ENCODE peak calls at places on chromosome 11, in six cellular contexts. One of them, this sample, is unnamed.

GRCh38 chr11:2932850-2933251 is 3.6 kb upstream of the PHLDA2 start:
- DNase-seq in AG04450: no peak
- DNase-seq in lower leg skin: no peak
- DNase-seq in fibroblast of lung: peak; percentile 67
- DNase-seq in AG09309: no peak
- DNase-seq in GM12865: no peak
- DNase-seq in this sample: peak; percentile 39

GRCh38 chr11:47412152-47412746 is 3.9 kb downstream of the SLC39A13 start:
- DNase-seq in AG04450: no peak
- DNase-seq in lower leg skin: no peak
- DNase-seq in fibroblast of lung: no peak
- DNase-seq in AG09309: no peak
- DNase-seq in GM12865: peak; percentile 67
- DNase-seq in this sample: peak; percentile 39

GRCh38 chr11:82606738-82607137 is 126.9 kb downstream of the FAM181B start:
- DNase-seq in AG04450: no peak
- DNase-seq in lower leg skin: no peak
- DNase-seq in fibroblast of lung: no peak
- DNase-seq in AG09309: no peak
- DNase-seq in GM12865: no peak
- DNase-seq in this sample: no peak

GRCh38 chr11:19433791-19434190 is 193.0 kb upstream of the E2F8 start:
- DNase-seq in AG04450: no peak
- DNase-seq in lower leg skin: no peak
- DNase-seq in fibroblast of lung: no peak
- DNase-seq in AG09309: no peak
- DNase-seq in GM12865: peak; percentile 51
- DNase-seq in this sample: no peak

GRCh38 chr11:31641477-31642062 is 132.0 kb downstream of the ELP4 start:
- DNase-seq in AG04450: no peak
- DNase-seq in lower leg skin: no peak
- DNase-seq in fibroblast of lung: peak; percentile 42
- DNase-seq in AG09309: no peak
- DNase-seq in GM12865: peak; percentile 25
- DNase-seq in this sample: peak; percentile 33

GRCh38 chr11:104841185-104841584 is 57.1 kb downstream of the CASP12 start:
- DNase-seq in AG04450: no peak
- DNase-seq in lower leg skin: no peak
- DNase-seq in fibroblast of lung: no peak
- DNase-seq in AG09309: no peak
- DNase-seq in GM12865: no peak
- DNase-seq in this sample: no peak

GRCh38 chr11:35735411-35735810 is 72.8 kb downstream of the TRIM44 start:
- DNase-seq in AG04450: no peak
- DNase-seq in lower leg skin: no peak
- DNase-seq in fibroblast of lung: no peak
- DNase-seq in AG09309: no peak
- DNase-seq in GM12865: no peak
- DNase-seq in this sample: no peak

GRCh38 chr11:1841511-1842148 is 2.8 kb downstream of the TNNI2 start:
- DNase-seq in AG04450: no peak
- DNase-seq in lower leg skin: no peak
- DNase-seq in fibroblast of lung: no peak
- DNase-seq in AG09309: no peak
- DNase-seq in GM12865: no peak
- DNase-seq in this sample: no peak

GRCh38 chr11:33912405-33913361 is 20.8 kb upstream of the LMO2 start:
- DNase-seq in AG04450: peak; percentile 59
- DNase-seq in lower leg skin: no peak
- DNase-seq in fibroblast of lung: peak; percentile 95
- DNase-seq in AG09309: peak; percentile 74
- DNase-seq in GM12865: peak; percentile 77
- DNase-seq in this sample: peak; percentile 90

GRCh38 chr11:119319702-119320592 is 3.0 kb upstream of the MCAM start:
- DNase-seq in AG04450: no peak
- DNase-seq in lower leg skin: no peak
- DNase-seq in fibroblast of lung: no peak
- DNase-seq in AG09309: no peak
- DNase-seq in GM12865: no peak
- DNase-seq in this sample: no peak

GRCh38 chr11:36622431-36623136 is 24.5 kb upstream of the RAG2 start:
- DNase-seq in AG04450: peak; percentile 0
- DNase-seq in lower leg skin: no peak
- DNase-seq in fibroblast of lung: peak; percentile 60
- DNase-seq in AG09309: no peak
- DNase-seq in GM12865: peak; percentile 47
- DNase-seq in this sample: peak; percentile 27

GRCh38 chr11:45646275-45646970 is 19.0 kb downstream of the CHST1 start:
- DNase-seq in AG04450: no peak
- DNase-seq in lower leg skin: peak; percentile 5
- DNase-seq in fibroblast of lung: no peak
- DNase-seq in AG09309: no peak
- DNase-seq in GM12865: peak; percentile 29
- DNase-seq in this sample: peak; percentile 16

GRCh38 chr11:35223429-35223828 is 84.5 kb downstream of the CD44 start:
- DNase-seq in AG04450: peak; percentile 45
- DNase-seq in lower leg skin: no peak
- DNase-seq in fibroblast of lung: peak; percentile 67
- DNase-seq in AG09309: peak; percentile 39
- DNase-seq in GM12865: no peak
- DNase-seq in this sample: peak; percentile 89

GRCh38 chr11:14454861-14455632 is 44.6 kb downstream of the COPB1 start:
- DNase-seq in AG04450: no peak
- DNase-seq in lower leg skin: no peak
- DNase-seq in fibroblast of lung: no peak
- DNase-seq in AG09309: no peak
- DNase-seq in GM12865: peak; percentile 31
- DNase-seq in this sample: peak; percentile 31

GRCh38 chr11:19071255-19071654 is 10.7 kb upstream of the MRGPRX2 start:
- DNase-seq in AG04450: peak; percentile 53
- DNase-seq in lower leg skin: peak; percentile 41
- DNase-seq in fibroblast of lung: peak; percentile 83
- DNase-seq in AG09309: peak; percentile 64
- DNase-seq in GM12865: peak; percentile 76
- DNase-seq in this sample: peak; percentile 86

GRCh38 chr11:48012051-48012391 is 31.7 kb downstream of the PTPRJ start:
- DNase-seq in AG04450: no peak
- DNase-seq in lower leg skin: no peak
- DNase-seq in fibroblast of lung: no peak
- DNase-seq in AG09309: no peak
- DNase-seq in GM12865: no peak
- DNase-seq in this sample: no peak

GRCh38 chr11:127601578-127601977 is 601.0 kb upstream of the KIRREL3 start:
- DNase-seq in AG04450: no peak
- DNase-seq in lower leg skin: no peak
- DNase-seq in fibroblast of lung: no peak
- DNase-seq in AG09309: no peak
- DNase-seq in GM12865: no peak
- DNase-seq in this sample: no peak

GRCh38 chr11:72038491-72038890 is 39.8 kb downstream of the IL18BP start:
- DNase-seq in AG04450: peak; percentile 48
- DNase-seq in lower leg skin: peak; percentile 78
- DNase-seq in fibroblast of lung: peak; percentile 75
- DNase-seq in AG09309: peak; percentile 46
- DNase-seq in GM12865: no peak
- DNase-seq in this sample: peak; percentile 78

GRCh38 chr11:13315517-13316432 is 38.2 kb downstream of the BMAL1 start:
- DNase-seq in AG04450: no peak
- DNase-seq in lower leg skin: no peak
- DNase-seq in fibroblast of lung: peak; percentile 27
- DNase-seq in AG09309: no peak
- DNase-seq in GM12865: peak; percentile 25
- DNase-seq in this sample: peak; percentile 63

GRCh38 chr11:1211838-1212237 is 11.0 kb upstream of the MUC5B start:
- DNase-seq in AG04450: no peak
- DNase-seq in lower leg skin: no peak
- DNase-seq in fibroblast of lung: no peak
- DNase-seq in AG09309: no peak
- DNase-seq in GM12865: no peak
- DNase-seq in this sample: no peak

GRCh38 chr11:130861283-130861682 is 55.0 kb downstream of the SNX19 start:
- DNase-seq in AG04450: no peak
- DNase-seq in lower leg skin: no peak
- DNase-seq in fibroblast of lung: no peak
- DNase-seq in AG09309: no peak
- DNase-seq in GM12865: no peak
- DNase-seq in this sample: no peak

GRCh38 chr11:76861490-76861953 is 804 bp downstream of the ACER3 start:
- DNase-seq in AG04450: no peak
- DNase-seq in lower leg skin: no peak
- DNase-seq in fibroblast of lung: no peak
- DNase-seq in AG09309: no peak
- DNase-seq in GM12865: no peak
- DNase-seq in this sample: no peak

GRCh38 chr11:117443269-117444186 is 115.9 kb downstream of the CEP164 start:
- DNase-seq in AG04450: no peak
- DNase-seq in lower leg skin: no peak
- DNase-seq in fibroblast of lung: peak; percentile 25
- DNase-seq in AG09309: no peak
- DNase-seq in GM12865: peak; percentile 35
- DNase-seq in this sample: peak; percentile 27

GRCh38 chr11:9759519-9760179 is 95.8 kb downstream of the SWAP70 start:
- DNase-seq in AG04450: peak; percentile 99
- DNase-seq in lower leg skin: peak; percentile 97
- DNase-seq in fibroblast of lung: peak; percentile 100
- DNase-seq in AG09309: peak; percentile 99
- DNase-seq in GM12865: peak; percentile 84
- DNase-seq in this sample: peak; percentile 100
- H3K4me3 ChIP-seq in AG04450: no peak overlapping the region
- H3K4me3 ChIP-seq in lower leg skin: no peak overlapping the region
- H3K4me3 ChIP-seq in fibroblast of lung: no peak overlapping the region
- H3K4me3 ChIP-seq in AG09309: no peak overlapping the region
- H3K4me3 ChIP-seq in GM12865: peak overlapping the region; percentile 89
- H3K4me3 ChIP-seq in this sample: peak overlapping the region; percentile 37

GRCh38 chr11:8018742-8019631 is 31.9 kb downstream of the EIF3F start:
- DNase-seq in AG04450: peak; percentile 16
- DNase-seq in lower leg skin: peak; percentile 48
- DNase-seq in fibroblast of lung: peak; percentile 65
- DNase-seq in AG09309: no peak
- DNase-seq in GM12865: peak; percentile 53
- DNase-seq in this sample: peak; percentile 74

GRCh38 chr11:8017071-8017470 is 29.9 kb downstream of the EIF3F start:
- DNase-seq in AG04450: no peak
- DNase-seq in lower leg skin: no peak
- DNase-seq in fibroblast of lung: no peak
- DNase-seq in AG09309: no peak
- DNase-seq in GM12865: no peak
- DNase-seq in this sample: no peak

GRCh38 chr11:8017894-8018741 is 31.0 kb downstream of the EIF3F start:
- DNase-seq in AG04450: no peak
- DNase-seq in lower leg skin: no peak
- DNase-seq in fibroblast of lung: no peak
- DNase-seq in AG09309: no peak
- DNase-seq in GM12865: no peak
- DNase-seq in this sample: peak; percentile 34

GRCh38 chr11:8021920-8022319 is 34.8 kb downstream of the EIF3F start:
- DNase-seq in AG04450: no peak
- DNase-seq in lower leg skin: no peak
- DNase-seq in fibroblast of lung: no peak
- DNase-seq in AG09309: no peak
- DNase-seq in GM12865: no peak
- DNase-seq in this sample: no peak

DNA sequence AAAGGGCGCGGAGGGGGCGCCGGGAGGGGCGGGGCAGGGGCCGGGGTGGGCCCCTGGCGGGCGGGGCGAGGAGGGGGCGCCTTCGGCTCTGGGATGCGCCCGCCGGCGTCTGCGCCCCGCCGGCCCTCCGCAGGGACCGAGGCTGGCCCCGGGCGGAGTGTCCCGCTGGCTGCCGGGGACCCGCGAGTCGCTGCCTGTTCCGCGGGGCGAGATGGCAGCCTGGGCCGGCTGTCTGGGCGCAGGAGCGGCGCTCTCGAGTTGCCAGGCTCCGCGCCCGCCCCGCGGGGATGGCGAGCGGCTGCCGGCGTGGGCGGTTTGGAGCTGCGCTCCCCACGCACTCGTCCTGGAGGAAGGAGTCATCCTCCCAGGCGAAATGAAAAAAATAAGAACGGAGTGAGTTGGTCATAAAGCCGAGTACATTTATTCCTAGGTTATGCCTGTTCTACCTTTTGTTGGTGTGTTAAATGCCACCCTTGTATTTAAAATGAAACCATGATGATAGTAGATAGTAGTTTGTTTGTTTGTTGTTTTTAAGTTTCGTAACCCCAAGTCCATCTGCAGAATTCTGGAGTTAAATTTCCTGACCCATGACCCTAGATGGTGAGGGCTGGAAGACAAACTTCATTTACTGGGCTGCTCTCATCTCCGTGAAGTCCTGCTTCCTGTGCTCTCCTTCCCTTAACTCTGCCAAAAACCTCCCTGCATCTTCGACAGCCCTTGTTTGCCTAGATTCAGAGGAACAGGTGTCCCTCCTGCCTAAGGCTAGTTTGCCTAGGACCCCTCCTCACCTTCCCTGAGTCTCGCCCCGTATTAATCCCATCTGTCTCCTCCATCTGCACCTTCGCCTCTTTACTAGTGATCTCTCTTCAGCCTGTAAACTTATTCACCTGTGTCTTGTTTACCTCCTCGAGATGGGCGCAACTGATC is 32.8 kb downstream of the EIF3F start:
- DNase-seq in AG04450: no peak
- DNase-seq in lower leg skin: no peak
- DNase-seq in fibroblast of lung: peak; percentile 37
- DNase-seq in AG09309: no peak
- DNase-seq in GM12865: no peak
- DNase-seq in this sample: peak; percentile 36
- H3K4me3 ChIP-seq in AG04450: peak overlapping the region; percentile 70
- H3K4me3 ChIP-seq in lower leg skin: peak overlapping the region; percentile 33
- H3K4me3 ChIP-seq in fibroblast of lung: peak overlapping the region; percentile 66
- H3K4me3 ChIP-seq in AG09309: peak overlapping the region; percentile 62
- H3K4me3 ChIP-seq in GM12865: no peak overlapping the region
- H3K4me3 ChIP-seq in this sample: peak overlapping the region; percentile 61

DNA sequence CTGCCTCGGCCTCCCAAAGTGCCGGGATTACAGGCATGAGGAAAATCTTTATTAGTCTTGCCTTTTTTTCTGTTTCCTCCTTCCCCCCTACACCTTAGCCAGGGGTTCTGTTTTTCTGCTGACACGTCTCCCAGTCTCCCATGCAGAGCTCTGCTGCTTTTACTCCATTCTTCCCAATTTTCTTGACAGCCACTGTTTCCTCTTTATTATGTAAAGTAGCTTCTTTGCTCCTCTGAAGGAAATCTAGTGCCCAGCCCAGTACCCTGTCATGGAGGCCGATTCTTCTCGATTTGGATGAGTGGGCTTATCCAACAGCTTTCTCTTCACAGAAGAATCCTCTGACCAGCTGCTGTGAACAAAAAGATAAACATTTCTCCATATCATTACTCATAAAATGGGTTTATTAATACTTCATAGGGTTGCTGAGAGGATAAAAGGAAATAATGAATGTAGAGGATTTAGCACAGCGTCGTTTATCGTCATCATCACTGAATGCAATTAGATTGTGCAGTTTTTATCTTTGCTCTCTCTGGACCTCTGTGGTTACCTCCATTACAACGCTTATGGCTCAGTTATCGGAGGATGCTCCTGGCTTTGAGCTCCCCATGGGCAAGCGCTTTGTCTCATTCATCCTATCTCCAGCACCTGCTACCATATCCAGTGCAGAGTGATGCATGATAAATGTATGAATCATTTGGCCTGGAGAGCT is 375.6 kb upstream of the C11orf87 start:
- DNase-seq in AG04450: no peak
- DNase-seq in lower leg skin: no peak
- DNase-seq in fibroblast of lung: no peak
- DNase-seq in AG09309: no peak
- DNase-seq in GM12865: no peak
- DNase-seq in this sample: no peak
- H3K4me3 ChIP-seq in AG04450: no peak overlapping the region
- H3K4me3 ChIP-seq in lower leg skin: no peak overlapping the region
- H3K4me3 ChIP-seq in fibroblast of lung: no peak overlapping the region
- H3K4me3 ChIP-seq in AG09309: no peak overlapping the region
- H3K4me3 ChIP-seq in GM12865: no peak overlapping the region
- H3K4me3 ChIP-seq in this sample: no peak overlapping the region

GRCh38 chr11:65215441-65216076 is 33.8 kb downstream of the CAPN1 start:
- DNase-seq in AG04450: no peak
- DNase-seq in lower leg skin: no peak
- DNase-seq in fibroblast of lung: no peak
- DNase-seq in AG09309: no peak
- DNase-seq in GM12865: no peak
- DNase-seq in this sample: no peak
- H3K4me3 ChIP-seq in AG04450: no peak overlapping the region
- H3K4me3 ChIP-seq in lower leg skin: no peak overlapping the region
- H3K4me3 ChIP-seq in fibroblast of lung: no peak overlapping the region
- H3K4me3 ChIP-seq in AG09309: no peak overlapping the region
- H3K4me3 ChIP-seq in GM12865: no peak overlapping the region
- H3K4me3 ChIP-seq in this sample: no peak overlapping the region